ENCODE peak calls at places on chromosomes 6 and 20, in five cellular contexts. H is IMR-90, U is A549, A is K562, M is H1. G is an unnamed sample.

GRCh38 chr20:32285082-32285620 is 7.7 kb downstream of the KIF3B start:
- DNase-seq in U (no peak), H (no peak), M (no peak), A (no peak), G (no peak)

GRCh38 chr6:142844065-142844755 is 100.8 kb downstream of the HIVEP2 start:
- DNase-seq in M (no peak), A (no peak), H (peak; percentile 79), U (no peak), G (no peak)

GRCh38 chr6:113719056-113719455 is 138.1 kb upstream of the MARCKS start:
- DNase-seq in M (no peak), A (no peak), U (peak; percentile 18), H (peak; percentile 26), G (no peak)

GRCh38 chr6:138492871-138493270 is 6.4 kb downstream of the NHSL1 start:
- DNase-seq in M (no peak), A (no peak), U (no peak), H (no peak), G (no peak)

GRCh38 chr20:23583526-23583925 is 15.2 kb upstream of the CST9L start:
- DNase-seq in U (no peak), H (no peak), A (no peak), M (no peak), G (no peak)

GRCh38 chr6:74467533-74468215 is 738.2 kb downstream of the COL12A1 start:
- DNase-seq in H (peak; percentile 32), M (no peak), U (no peak), A (no peak), G (no peak)

GRCh38 chr6:140747114-140747513 is 1372.7 kb upstream of the CITED2 start:
- DNase-seq in H (no peak), U (no peak), M (no peak), A (no peak), G (no peak)

GRCh38 chr6:30006170-30007131 is 54.6 kb upstream of the POLR1H start:
- DNase-seq in U (no peak), M (peak; percentile 60), A (no peak), H (peak; percentile 3), G (no peak)

GRCh38 chr6:105560611-105561066 is 157.8 kb upstream of the PREP start:
- DNase-seq in M (no peak), U (no peak), A (no peak), H (peak; percentile 72), G (no peak)

GRCh38 chr6:119170427-119171407 is 92.3 kb upstream of the FAM184A start:
- DNase-seq in U (no peak), M (no peak), A (no peak), H (peak; percentile 41), G (peak; percentile 97)

GRCh38 chr6:43456737-43457126 is 1.4 kb upstream of the DLK2 start:
- DNase-seq in U (no peak), H (no peak), A (peak; percentile 34), M (no peak), G (no peak)

GRCh38 chr6:45633272-45633908 is 255.7 kb upstream of the SUPT3H start:
- DNase-seq in M (no peak), U (no peak), H (no peak), A (no peak), G (no peak)

GRCh38 chr6:25883536-25883935 is 9.5 kb upstream of the SLC17A3 start:
- DNase-seq in H (no peak), A (no peak), M (no peak), U (no peak), G (no peak)

GRCh38 chr6:166620478-166621113 is 6.5 kb downstream of the RPS6KA2 start:
- DNase-seq in H (no peak), A (no peak), U (no peak), M (no peak), G (no peak)

GRCh38 chr20:54622338-54623280 is 147.2 kb downstream of the DOK5 start:
- DNase-seq in M (no peak), H (peak; percentile 34), U (no peak), A (no peak), G (no peak)

GRCh38 chr6:1321715-1322114 is 9.8 kb downstream of the FOXQ1 start:
- DNase-seq in M (no peak), H (peak; percentile 66), U (no peak), A (no peak), G (no peak)

GRCh38 chr6:26044140-26045045 is 42.8 kb upstream of the HFE start:
- DNase-seq in M (no peak), A (no peak), H (peak; percentile 20), U (no peak), G (peak; percentile 86)

GRCh38 chr20:35849726-35850125 is 77.9 kb downstream of the PHF20 start:
- DNase-seq in A (no peak), M (no peak), H (no peak), U (no peak), G (no peak)

GRCh38 chr6:28142446-28142845 is 763 bp downstream of the ZKSCAN8 start:
- DNase-seq in H (peak; percentile 25), A (no peak), M (no peak), U (no peak), G (no peak)

GRCh38 chr20:1595333-1595732 is 24.5 kb downstream of the SIRPB1 start:
- DNase-seq in A (no peak), U (no peak), M (no peak), H (no peak), G (no peak)

GRCh38 chr20:61964675-61965605 is 100.7 kb downstream of the TAF4 start:
- DNase-seq in A (no peak), M (peak; percentile 56), H (no peak), U (no peak), G (no peak)

GRCh38 chr6:43992783-43993505 is 134.3 kb downstream of the MRPL14 start:
- DNase-seq in U (no peak), M (no peak), H (no peak), A (no peak), G (no peak)

GRCh38 chr6:394641-395289 is 3.2 kb downstream of the IRF4 start:
- DNase-seq in M (no peak), H (no peak), U (no peak), A (no peak), G (no peak)

GRCh38 chr20:38075161-38075998 is 41.8 kb downstream of the RPRD1B start:
- DNase-seq in M (no peak), A (no peak), H (peak; percentile 57), U (no peak), G (peak; percentile 71)

GRCh38 chr20:38072885-38073284 is 39.3 kb downstream of the RPRD1B start:
- DNase-seq in A (no peak), H (no peak), M (no peak), U (no peak), G (no peak)

GRCh38 chr20:38073307-38074010 is 39.9 kb downstream of the RPRD1B start:
- DNase-seq in U (no peak), A (peak; percentile 62), M (peak; percentile 66), H (peak; percentile 98), G (peak; percentile 76)

GRCh38 chr20:38079353-38079752 is 45.8 kb downstream of the RPRD1B start:
- DNase-seq in A (no peak), H (no peak), M (no peak), U (no peak), G (no peak)

DNA sequence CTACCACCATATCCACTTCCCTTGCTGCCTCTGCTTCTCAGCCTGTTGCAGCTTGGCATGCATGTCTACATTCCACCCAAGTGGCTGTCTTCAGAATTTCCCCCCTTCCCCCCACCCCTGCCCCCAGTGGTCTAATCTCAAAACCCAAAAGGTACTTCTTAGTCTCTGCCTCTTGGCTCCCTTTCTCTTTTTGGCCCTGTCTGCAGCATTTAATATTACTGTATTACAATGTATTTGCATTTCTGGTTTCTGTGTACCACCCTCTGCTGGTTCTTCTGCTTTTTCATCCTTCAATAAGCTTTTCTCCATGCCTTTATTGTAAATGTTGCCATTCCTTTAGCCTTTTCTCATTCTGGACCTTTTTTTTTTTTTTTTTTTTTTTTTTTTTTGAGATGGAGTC is 43.0 kb downstream of the RPRD1B start:
- DNase-seq in U (no peak), M (no peak), A (no peak), H (no peak), G (no peak)
- TF ChIP-seq MAFK in U (no peak), M (no peak), A (no peak), H (no peak), G (no peak)

DNA sequence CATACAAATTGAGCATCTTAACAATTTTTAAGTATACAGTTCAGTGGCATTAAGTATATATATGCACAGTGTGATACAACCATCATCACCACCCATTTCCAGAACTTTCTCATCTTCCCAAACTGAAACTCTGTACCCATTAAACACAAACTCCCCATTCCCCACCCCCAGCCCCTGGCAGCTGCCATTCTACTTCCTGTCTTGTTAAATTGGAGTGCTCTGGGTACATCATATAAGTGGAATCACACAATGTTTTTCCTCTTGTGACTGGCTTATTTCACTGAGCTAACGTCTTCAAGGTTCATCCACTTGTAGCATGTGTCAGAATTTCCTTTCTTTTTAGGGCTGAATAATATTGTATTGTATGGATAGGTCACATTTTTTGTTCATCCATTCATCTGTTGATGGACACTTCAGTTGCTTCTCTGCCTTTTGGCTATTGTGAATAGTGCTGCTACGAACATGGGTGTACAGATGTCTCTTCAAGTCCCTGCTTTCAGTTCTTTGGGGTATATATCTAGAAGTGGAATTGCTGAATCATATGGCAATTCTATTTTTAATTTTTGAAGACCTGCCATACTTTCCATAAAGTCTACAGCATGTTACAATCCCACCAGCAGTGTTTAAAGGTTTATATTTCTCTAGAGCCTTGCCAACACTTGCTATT is 19.6 kb upstream of the RREB1 start:
- DNase-seq in M (no peak), U (no peak), H (no peak), A (no peak), G (no peak)
- TF ChIP-seq MAFK in M (no peak), U (no peak), H (no peak), A (no peak), G (no peak)

GRCh38 chr6:148358196-148358785 is 15.7 kb downstream of the SASH1 start:
- DNase-seq in H (peak; percentile 49), U (no peak), A (no peak), M (no peak), G (no peak)
- TF ChIP-seq MAFK in H (no peak), U (no peak), A (no peak), M (no peak), G (no peak)

DNA sequence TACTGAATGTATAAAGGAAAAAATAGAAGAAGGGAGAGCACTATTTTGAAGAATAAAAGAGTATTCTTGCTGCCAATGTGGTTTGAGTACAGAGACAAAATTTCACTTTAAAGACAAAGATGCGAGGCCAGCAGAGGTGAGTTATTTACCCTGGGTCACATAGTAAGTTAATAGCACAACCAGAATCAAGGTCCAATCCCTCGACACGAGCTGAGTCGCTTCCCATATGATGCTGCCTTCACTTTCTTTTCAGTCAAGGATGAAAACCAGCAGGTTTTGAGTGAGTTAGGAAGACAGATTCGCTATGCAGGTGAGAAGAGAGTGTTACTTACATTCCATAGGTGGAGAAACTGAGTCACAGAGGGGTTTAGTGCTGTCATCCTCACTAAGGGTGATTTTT is 75.8 kb downstream of the F13A1 start:
- DNase-seq in A (no peak), M (no peak), H (no peak), U (no peak), G (no peak)
- TF ChIP-seq MAFK in A (no peak), M (no peak), H (no peak), U (no peak), G (no peak)

GRCh38 chr20:49824206-49824605 is 11.6 kb downstream of the SLC9A8 start:
- DNase-seq in M (no peak), U (no peak), A (no peak), H (peak; percentile 23), G (no peak)
- TF ChIP-seq MAFK in M (no peak), U (no peak), A (no peak), H (no peak), G (no peak)

GRCh38 chr6:47992805-47993204 is 118.2 kb downstream of the PTCHD4 start:
- DNase-seq in H (no peak), A (no peak), M (no peak), U (no peak), G (no peak)
- TF ChIP-seq MAFK in H (no peak), A (no peak), M (no peak), U (no peak), G (no peak)

G was measured in HepG2.